ENCODE peak calls at places on chromosomes 11 and 22, in eight cellular contexts. Z is mucosa of descending colon, I is fibroblast of lung, R is Peyer's patch, O is NCI-H1436 treated with DMSO at 0.1 percent for 48 hours, G is HT1080, H is WTC11, X is pancreas. S is an unnamed sample.

GRCh38 chr22:46652081-46652929 is 32.1 kb downstream of the GRAMD4 start:
- DNase-seq in Z (no peak), I (peak; percentile 22), R (no peak), O (no peak), G (no peak), H (no peak), X (no peak), S (no peak)

GRCh38 chr11:12410006-12410728 is 32.8 kb downstream of the PARVA start:
- DNase-seq in Z (no peak), I (peak; percentile 68), R (no peak), O (no peak), G (peak; percentile 33), H (peak; percentile 22), X (no peak), S (no peak)

GRCh38 chr11:69257134-69257533 is 36.8 kb upstream of the MYEOV start:
- DNase-seq in Z (no peak), I (no peak), R (no peak), O (no peak), G (no peak), H (no peak), X (no peak), S (no peak)

GRCh38 chr22:49916851-49917250 is 1.4 kb downstream of the ALG12 start:
- DNase-seq in Z (peak; percentile 56), I (no peak), R (no peak), O (no peak), G (no peak), H (no peak), X (no peak), S (no peak)

GRCh38 chr11:2300290-2300935 is 1.3 kb downstream of the C11orf21 start:
- DNase-seq in Z (peak; percentile 59), I (no peak), R (peak; percentile 46), O (no peak), G (no peak), H (no peak), X (no peak), S (peak; percentile 72)

GRCh38 chr11:83523676-83524075 is 237.5 kb upstream of the CCDC90B start:
- DNase-seq in Z (no peak), I (no peak), R (no peak), O (no peak), G (no peak), H (peak; percentile 18), X (no peak), S (no peak)

GRCh38 chr22:23116506-23117263 is 25.1 kb downstream of the RSPH14 start:
- DNase-seq in Z (no peak), I (no peak), R (no peak), O (no peak), G (no peak), H (no peak), X (no peak), S (no peak)

GRCh38 chr11:646214-646613 is 9.1 kb downstream of the DRD4 start:
- DNase-seq in Z (no peak), I (no peak), R (no peak), O (no peak), G (no peak), H (no peak), X (no peak), S (no peak)

GRCh38 chr11:69337211-69337721 is 43.3 kb downstream of the MYEOV start:
- DNase-seq in Z (no peak), I (peak; percentile 67), R (no peak), O (no peak), G (peak; percentile 43), H (no peak), X (peak; percentile 86), S (no peak)

GRCh38 chr11:32161293-32161692 is 70.4 kb downstream of the RCN1 start:
- DNase-seq in Z (no peak), I (no peak), R (no peak), O (no peak), G (no peak), H (no peak), X (no peak), S (no peak)

GRCh38 chr22:30920407-30920806 is 48.2 kb downstream of the MORC2 start:
- DNase-seq in Z (peak; percentile 68), I (peak; percentile 43), R (peak; percentile 84), O (no peak), G (peak; percentile 53), H (peak; percentile 88), X (peak; percentile 52), S (peak; percentile 84)

GRCh38 chr11:102172127-102172848 is 62.0 kb downstream of the YAP1 start:
- DNase-seq in Z (no peak), I (peak; percentile 69), R (no peak), O (no peak), G (peak; percentile 59), H (no peak), X (no peak), S (no peak)

GRCh38 chr11:60840711-60841430 is 1.0 kb upstream of the CCDC86 start:
- DNase-seq in Z (no peak), I (peak; percentile 95), R (no peak), O (no peak), G (peak; percentile 78), H (no peak), X (no peak), S (no peak)

S was measured in B cell.